ENCODE peak calls at places on chromosomes 12 and 14, in seven cellular contexts. One of them, this sample, is unnamed.

GRCh38 chr12:67952787-67953186 is 36.5 kb upstream of the IFNG-AS1 start:
- DNase-seq in mucosa of descending colon: no peak
- DNase-seq in left ventricle myocardium inferior: no peak
- DNase-seq in upper lobe of left lung: no peak
- DNase-seq in A549: no peak
- DNase-seq in pancreas: no peak
- DNase-seq in tibial nerve: no peak
- DNase-seq in this sample: no peak

GRCh38 chr14:70888681-70889175 is 18.5 kb upstream of the PCNX1 start:
- DNase-seq in left ventricle myocardium inferior: no peak
- DNase-seq in pancreas: no peak
- DNase-seq in A549: no peak
- DNase-seq in upper lobe of left lung: no peak
- DNase-seq in mucosa of descending colon: no peak
- DNase-seq in tibial nerve: no peak
- DNase-seq in this sample: no peak

GRCh38 chr12:77179515-77179914 is 114.1 kb upstream of the E2F7 start:
- DNase-seq in upper lobe of left lung: no peak
- DNase-seq in A549: no peak
- DNase-seq in pancreas: no peak
- DNase-seq in mucosa of descending colon: no peak
- DNase-seq in tibial nerve: no peak
- DNase-seq in left ventricle myocardium inferior: no peak
- DNase-seq in this sample: no peak

GRCh38 chr14:86654558-86655184 is 1124.7 kb downstream of the FLRT2 start:
- DNase-seq in upper lobe of left lung: no peak
- DNase-seq in tibial nerve: peak; percentile 33
- DNase-seq in left ventricle myocardium inferior: peak; percentile 23
- DNase-seq in mucosa of descending colon: no peak
- DNase-seq in pancreas: peak; percentile 74
- DNase-seq in A549: peak; percentile 51
- DNase-seq in this sample: peak; percentile 50

GRCh38 chr12:114269153-114269552 is 136.8 kb downstream of the TBX5 start:
- DNase-seq in tibial nerve: no peak
- DNase-seq in A549: no peak
- DNase-seq in upper lobe of left lung: no peak
- DNase-seq in pancreas: no peak
- DNase-seq in left ventricle myocardium inferior: no peak
- DNase-seq in mucosa of descending colon: no peak
- DNase-seq in this sample: no peak

GRCh38 chr14:20866963-20867362 is 24.2 kb upstream of the RNASE3 start:
- DNase-seq in pancreas: no peak
- DNase-seq in left ventricle myocardium inferior: no peak
- DNase-seq in A549: peak; percentile 27
- DNase-seq in tibial nerve: no peak
- DNase-seq in mucosa of descending colon: no peak
- DNase-seq in upper lobe of left lung: no peak
- DNase-seq in this sample: no peak

GRCh38 chr14:102020058-102020971 is 55.9 kb downstream of the DYNC1H1 start:
- DNase-seq in upper lobe of left lung: no peak
- DNase-seq in mucosa of descending colon: peak; percentile 34
- DNase-seq in left ventricle myocardium inferior: no peak
- DNase-seq in tibial nerve: no peak
- DNase-seq in pancreas: no peak
- DNase-seq in A549: no peak
- DNase-seq in this sample: no peak

GRCh38 chr12:109169262-109169661 is 52.9 kb downstream of the ACACB start:
- DNase-seq in pancreas: no peak
- DNase-seq in A549: no peak
- DNase-seq in tibial nerve: no peak
- DNase-seq in left ventricle myocardium inferior: no peak
- DNase-seq in mucosa of descending colon: no peak
- DNase-seq in upper lobe of left lung: no peak
- DNase-seq in this sample: no peak

GRCh38 chr12:65728913-65729793 is 95.1 kb upstream of the HMGA2 start:
- DNase-seq in upper lobe of left lung: peak; percentile 72
- DNase-seq in A549: no peak
- DNase-seq in mucosa of descending colon: no peak
- DNase-seq in pancreas: no peak
- DNase-seq in left ventricle myocardium inferior: no peak
- DNase-seq in tibial nerve: no peak
- DNase-seq in this sample: no peak

GRCh38 chr12:65881965-65882413 is 57.7 kb downstream of the HMGA2 start:
- DNase-seq in upper lobe of left lung: peak; percentile 86
- DNase-seq in A549: no peak
- DNase-seq in tibial nerve: peak; percentile 64
- DNase-seq in pancreas: peak; percentile 71
- DNase-seq in mucosa of descending colon: peak; percentile 76
- DNase-seq in left ventricle myocardium inferior: peak; percentile 83
- DNase-seq in this sample: no peak

GRCh38 chr14:57069702-57070101 is 199.0 kb downstream of the EXOC5 start:
- DNase-seq in pancreas: no peak
- DNase-seq in mucosa of descending colon: no peak
- DNase-seq in upper lobe of left lung: no peak
- DNase-seq in A549: no peak
- DNase-seq in left ventricle myocardium inferior: no peak
- DNase-seq in tibial nerve: no peak
- DNase-seq in this sample: no peak

GRCh38 chr14:85573406-85573805 is 43.5 kb downstream of the FLRT2 start:
- DNase-seq in pancreas: no peak
- DNase-seq in mucosa of descending colon: no peak
- DNase-seq in A549: no peak
- DNase-seq in tibial nerve: no peak
- DNase-seq in upper lobe of left lung: no peak
- DNase-seq in left ventricle myocardium inferior: no peak
- DNase-seq in this sample: no peak

GRCh38 chr14:99248761-99249171 is 23.2 kb downstream of the BCL11B start:
- DNase-seq in upper lobe of left lung: no peak
- DNase-seq in A549: no peak
- DNase-seq in tibial nerve: no peak
- DNase-seq in pancreas: no peak
- DNase-seq in left ventricle myocardium inferior: no peak
- DNase-seq in mucosa of descending colon: no peak
- DNase-seq in this sample: no peak

GRCh38 chr12:52019123-52019770 is 12.5 kb downstream of the TAMALIN start:
- DNase-seq in left ventricle myocardium inferior: no peak
- DNase-seq in upper lobe of left lung: no peak
- DNase-seq in pancreas: peak; percentile 72
- DNase-seq in tibial nerve: no peak
- DNase-seq in A549: no peak
- DNase-seq in mucosa of descending colon: no peak
- DNase-seq in this sample: no peak

GRCh38 chr14:91837076-91837475 is 30.3 kb downstream of the TC2N start:
- DNase-seq in left ventricle myocardium inferior: no peak
- DNase-seq in A549: no peak
- DNase-seq in tibial nerve: no peak
- DNase-seq in upper lobe of left lung: peak; percentile 54
- DNase-seq in pancreas: peak; percentile 33
- DNase-seq in mucosa of descending colon: no peak
- DNase-seq in this sample: no peak

GRCh38 chr12:69689638-69690037 is 9.5 kb downstream of the BEST3 start:
- DNase-seq in tibial nerve: no peak
- DNase-seq in mucosa of descending colon: no peak
- DNase-seq in pancreas: no peak
- DNase-seq in left ventricle myocardium inferior: no peak
- DNase-seq in A549: no peak
- DNase-seq in upper lobe of left lung: no peak
- DNase-seq in this sample: no peak

GRCh38 chr14:29320261-29320660 is 553.7 kb downstream of the FOXG1 start:
- DNase-seq in pancreas: no peak
- DNase-seq in tibial nerve: no peak
- DNase-seq in upper lobe of left lung: no peak
- DNase-seq in left ventricle myocardium inferior: no peak
- DNase-seq in A549: no peak
- DNase-seq in mucosa of descending colon: no peak
- DNase-seq in this sample: no peak

GRCh38 chr14:104429291-104429861 is 150.2 kb upstream of the C14orf180 start:
- DNase-seq in mucosa of descending colon: no peak
- DNase-seq in A549: no peak
- DNase-seq in upper lobe of left lung: peak; percentile 56
- DNase-seq in pancreas: no peak
- DNase-seq in left ventricle myocardium inferior: no peak
- DNase-seq in tibial nerve: no peak
- DNase-seq in this sample: no peak

GRCh38 chr12:24595652-24596235 is 353.2 kb downstream of the BCAT1 start:
- DNase-seq in left ventricle myocardium inferior: no peak
- DNase-seq in pancreas: no peak
- DNase-seq in A549: peak; percentile 9
- DNase-seq in upper lobe of left lung: no peak
- DNase-seq in tibial nerve: no peak
- DNase-seq in mucosa of descending colon: no peak
- DNase-seq in this sample: no peak

GRCh38 chr12:28602760-28603638 is 412.7 kb downstream of the CCDC91 start:
- DNase-seq in tibial nerve: no peak
- DNase-seq in pancreas: no peak
- DNase-seq in A549: no peak
- DNase-seq in mucosa of descending colon: no peak
- DNase-seq in left ventricle myocardium inferior: no peak
- DNase-seq in upper lobe of left lung: no peak
- DNase-seq in this sample: no peak

GRCh38 chr12:47891356-47891755 is 13.4 kb downstream of the VDR start:
- DNase-seq in upper lobe of left lung: no peak
- DNase-seq in left ventricle myocardium inferior: no peak
- DNase-seq in mucosa of descending colon: no peak
- DNase-seq in A549: no peak
- DNase-seq in pancreas: no peak
- DNase-seq in tibial nerve: no peak
- DNase-seq in this sample: no peak

GRCh38 chr14:95098984-95099599 is 58.2 kb downstream of the DICER1 start:
- DNase-seq in tibial nerve: peak; percentile 26
- DNase-seq in pancreas: peak; percentile 42
- DNase-seq in left ventricle myocardium inferior: peak; percentile 54
- DNase-seq in A549: peak; percentile 82
- DNase-seq in upper lobe of left lung: no peak
- DNase-seq in mucosa of descending colon: no peak
- DNase-seq in this sample: peak; percentile 63

GRCh38 chr14:64611358-64612020 is 61.7 kb downstream of the PPP1R36 start:
- DNase-seq in upper lobe of left lung: no peak
- DNase-seq in mucosa of descending colon: no peak
- DNase-seq in tibial nerve: no peak
- DNase-seq in A549: no peak
- DNase-seq in left ventricle myocardium inferior: no peak
- DNase-seq in pancreas: no peak
- DNase-seq in this sample: no peak

GRCh38 chr14:27730204-27730603 is 1036.4 kb upstream of the FOXG1 start:
- DNase-seq in mucosa of descending colon: no peak
- DNase-seq in A549: no peak
- DNase-seq in tibial nerve: no peak
- DNase-seq in pancreas: no peak
- DNase-seq in left ventricle myocardium inferior: no peak
- DNase-seq in upper lobe of left lung: no peak
- DNase-seq in this sample: no peak

GRCh38 chr12:52602552-52602951 is 1.3 kb upstream of the KRT72 start:
- DNase-seq in tibial nerve: no peak
- DNase-seq in pancreas: no peak
- DNase-seq in upper lobe of left lung: no peak
- DNase-seq in mucosa of descending colon: no peak
- DNase-seq in left ventricle myocardium inferior: no peak
- DNase-seq in A549: no peak
- DNase-seq in this sample: peak; percentile 15

GRCh38 chr12:123942277-123942653 is 30.4 kb downstream of the CCDC92 start:
- DNase-seq in mucosa of descending colon: no peak
- DNase-seq in tibial nerve: no peak
- DNase-seq in left ventricle myocardium inferior: no peak
- DNase-seq in A549: no peak
- DNase-seq in pancreas: no peak
- DNase-seq in upper lobe of left lung: no peak
- DNase-seq in this sample: peak; percentile 91

GRCh38 chr12:65958456-65958855 is 134.2 kb downstream of the HMGA2 start:
- DNase-seq in A549: no peak
- DNase-seq in mucosa of descending colon: no peak
- DNase-seq in left ventricle myocardium inferior: no peak
- DNase-seq in upper lobe of left lung: no peak
- DNase-seq in tibial nerve: no peak
- DNase-seq in pancreas: no peak
- DNase-seq in this sample: no peak

GRCh38 chr12:4143909-4144308 is 129.7 kb upstream of the CCND2 start:
- DNase-seq in pancreas: no peak
- DNase-seq in left ventricle myocardium inferior: no peak
- DNase-seq in upper lobe of left lung: no peak
- DNase-seq in A549: peak; percentile 43
- DNase-seq in mucosa of descending colon: no peak
- DNase-seq in tibial nerve: no peak
- DNase-seq in this sample: no peak

GRCh38 chr12:50039151-50039835 is 14.0 kb upstream of the RACGAP1 start:
- DNase-seq in pancreas: peak; percentile 82
- DNase-seq in left ventricle myocardium inferior: peak; percentile 85
- DNase-seq in mucosa of descending colon: peak; percentile 77
- DNase-seq in upper lobe of left lung: peak; percentile 89
- DNase-seq in A549: peak; percentile 85
- DNase-seq in tibial nerve: peak; percentile 82
- DNase-seq in this sample: peak; percentile 50

DNA sequence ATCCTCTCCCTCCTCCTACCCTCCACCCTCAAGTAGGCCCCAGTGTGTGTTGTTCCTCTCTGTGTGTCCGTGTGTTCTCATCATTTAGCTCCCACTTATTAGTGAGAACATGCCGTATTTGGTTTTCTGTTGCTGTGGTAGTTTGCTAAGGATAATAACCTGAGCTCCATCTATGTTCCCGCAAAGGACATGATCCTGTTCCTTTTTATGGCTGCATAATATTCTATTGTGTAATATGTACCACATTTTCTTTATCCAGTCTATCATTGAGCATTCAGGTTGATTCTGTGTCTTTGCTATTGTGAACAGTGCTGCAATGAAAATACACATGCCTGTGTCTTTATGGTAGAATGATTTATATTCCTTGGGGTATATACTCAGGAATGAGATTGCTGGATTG is 30.5 kb downstream of the JDP2 start:
- DNase-seq in A549: no peak
- DNase-seq in tibial nerve: no peak
- DNase-seq in upper lobe of left lung: no peak
- DNase-seq in left ventricle myocardium inferior: no peak
- DNase-seq in pancreas: no peak
- DNase-seq in mucosa of descending colon: no peak
- DNase-seq in this sample: no peak
- H3K4me1 ChIP-seq in A549: peaks cover 36% of the 10 kb centered on the region
- H3K4me1 ChIP-seq in tibial nerve: peaks cover 47% of the 10 kb centered on the region
- H3K4me1 ChIP-seq in upper lobe of left lung: peaks cover 40% of the 10 kb centered on the region
- H3K4me1 ChIP-seq in left ventricle myocardium inferior: peaks cover 93% of the 10 kb centered on the region
- H3K4me1 ChIP-seq in pancreas: peaks cover 44% of the 10 kb centered on the region
- H3K4me1 ChIP-seq in mucosa of descending colon: peaks cover 26% of the 10 kb centered on the region
- H3K4me1 ChIP-seq in this sample: peaks cover 25% of the 10 kb centered on the region

GRCh38 chr12:113227169-113227568 is 5.9 kb downstream of the TPCN1 start:
- DNase-seq in pancreas: no peak
- DNase-seq in A549: no peak
- DNase-seq in upper lobe of left lung: no peak
- DNase-seq in tibial nerve: no peak
- DNase-seq in mucosa of descending colon: no peak
- DNase-seq in left ventricle myocardium inferior: peak; percentile 65
- DNase-seq in this sample: no peak
- H3K4me1 ChIP-seq in pancreas: peaks cover 26% of the 10 kb centered on the region
- H3K4me1 ChIP-seq in A549: peaks cover 30% of the 10 kb centered on the region
- H3K4me1 ChIP-seq in upper lobe of left lung: peaks cover 65% of the 10 kb centered on the region
- H3K4me1 ChIP-seq in tibial nerve: peaks cover 20% of the 10 kb centered on the region
- H3K4me1 ChIP-seq in mucosa of descending colon: peaks cover 41% of the 10 kb centered on the region
- H3K4me1 ChIP-seq in left ventricle myocardium inferior: peaks cover 100% of the 10 kb centered on the region
- H3K4me1 ChIP-seq in this sample: peaks cover 34% of the 10 kb centered on the region

GRCh38 chr14:61747342-61747741 is 14.9 kb upstream of the SNAPC1 start:
- DNase-seq in pancreas: no peak
- DNase-seq in tibial nerve: no peak
- DNase-seq in left ventricle myocardium inferior: no peak
- DNase-seq in mucosa of descending colon: no peak
- DNase-seq in upper lobe of left lung: no peak
- DNase-seq in A549: no peak
- DNase-seq in this sample: no peak
- H3K4me1 ChIP-seq in pancreas: peaks cover 6% of the 10 kb centered on the region
- H3K4me1 ChIP-seq in tibial nerve: no peaks in the 10 kb centered on the region
- H3K4me1 ChIP-seq in left ventricle myocardium inferior: peaks cover 55% of the 10 kb centered on the region
- H3K4me1 ChIP-seq in mucosa of descending colon: peaks cover 9% of the 10 kb centered on the region
- H3K4me1 ChIP-seq in upper lobe of left lung: peaks cover 14% of the 10 kb centered on the region
- H3K4me1 ChIP-seq in A549: peaks cover 58% of the 10 kb centered on the region
- H3K4me1 ChIP-seq in this sample: no peaks in the 10 kb centered on the region

GRCh38 chr14:76726551-76726961 is 34.7 kb upstream of the VASH1 start:
- DNase-seq in pancreas: no peak
- DNase-seq in left ventricle myocardium inferior: peak; percentile 27
- DNase-seq in mucosa of descending colon: no peak
- DNase-seq in tibial nerve: no peak
- DNase-seq in upper lobe of left lung: peak; percentile 56
- DNase-seq in A549: no peak
- DNase-seq in this sample: no peak
- H3K4me1 ChIP-seq in pancreas: no peaks in the 10 kb centered on the region
- H3K4me1 ChIP-seq in left ventricle myocardium inferior: peaks cover 57% of the 10 kb centered on the region
- H3K4me1 ChIP-seq in mucosa of descending colon: no peaks in the 10 kb centered on the region
- H3K4me1 ChIP-seq in tibial nerve: no peaks in the 10 kb centered on the region
- H3K4me1 ChIP-seq in upper lobe of left lung: peaks cover 7% of the 10 kb centered on the region
- H3K4me1 ChIP-seq in A549: no peaks in the 10 kb centered on the region
- H3K4me1 ChIP-seq in this sample: no peaks in the 10 kb centered on the region